ENCODE peak calls at places on chromosome 9, in four cellular contexts. One of them, this sample, is unnamed.

GRCh38 chr9:4886698-4887097 is 94.0 kb downstream of the RCL1 start:
- DNase-seq in HepG2: no peak
- DNase-seq in GM12878: peak; percentile 75
- DNase-seq in K562: no peak
- DNase-seq in this sample: no peak

GRCh38 chr9:89662718-89663246 is 58.0 kb downstream of the GADD45G start:
- DNase-seq in GM12878: no peak
- DNase-seq in K562: no peak
- DNase-seq in HepG2: no peak
- DNase-seq in this sample: no peak

GRCh38 chr9:6096821-6097220 is 81.4 kb upstream of the RANBP6 start:
- DNase-seq in K562: no peak
- DNase-seq in HepG2: no peak
- DNase-seq in GM12878: no peak
- DNase-seq in this sample: no peak

GRCh38 chr9:85610074-85610855 is 131.5 kb downstream of the AGTPBP1 start:
- DNase-seq in HepG2: peak; percentile 60
- DNase-seq in K562: peak; percentile 61
- DNase-seq in GM12878: peak; percentile 44
- DNase-seq in this sample: peak; percentile 12

GRCh38 chr9:4826417-4827166 is 33.8 kb downstream of the RCL1 start:
- DNase-seq in GM12878: no peak
- DNase-seq in K562: no peak
- DNase-seq in HepG2: no peak
- DNase-seq in this sample: no peak

GRCh38 chr9:97529363-97530076 is 28.1 kb downstream of the TMOD1 start:
- DNase-seq in HepG2: no peak
- DNase-seq in K562: no peak
- DNase-seq in GM12878: peak; percentile 78
- DNase-seq in this sample: no peak

GRCh38 chr9:132806723-132807421 is 71.2 kb downstream of the AK8 start:
- DNase-seq in HepG2: no peak
- DNase-seq in GM12878: no peak
- DNase-seq in K562: no peak
- DNase-seq in this sample: peak; percentile 75

GRCh38 chr9:84667571-84668203 is 1.8 kb upstream of the NTRK2 start:
- DNase-seq in K562: peak; percentile 6
- DNase-seq in GM12878: no peak
- DNase-seq in HepG2: no peak
- DNase-seq in this sample: peak; percentile 17

GRCh38 chr9:123586140-123586735 is 230.2 kb downstream of the CRB2 start:
- DNase-seq in HepG2: no peak
- DNase-seq in K562: no peak
- DNase-seq in GM12878: no peak
- DNase-seq in this sample: no peak

GRCh38 chr9:104780796-104781395 is 17.0 kb downstream of the NIPSNAP3B start:
- DNase-seq in K562: no peak
- DNase-seq in GM12878: no peak
- DNase-seq in HepG2: no peak
- DNase-seq in this sample: no peak

GRCh38 chr9:121670447-121670846 is 19.0 kb downstream of the DAB2IP start:
- DNase-seq in HepG2: no peak
- DNase-seq in K562: no peak
- DNase-seq in GM12878: no peak
- DNase-seq in this sample: no peak

GRCh38 chr9:115035872-115036612 is 81.9 kb downstream of the TNC start:
- DNase-seq in HepG2: no peak
- DNase-seq in K562: no peak
- DNase-seq in GM12878: peak; percentile 77
- DNase-seq in this sample: no peak

GRCh38 chr9:119639287-119639955 is 270.2 kb upstream of the BRINP1 start:
- DNase-seq in K562: no peak
- DNase-seq in GM12878: no peak
- DNase-seq in HepG2: no peak
- DNase-seq in this sample: no peak

GRCh38 chr9:75088646-75089368 is 493 bp downstream of the OSTF1 start:
- DNase-seq in HepG2: peak; percentile 55
- DNase-seq in GM12878: peak; percentile 36
- DNase-seq in K562: peak; percentile 33
- DNase-seq in this sample: peak; percentile 26

GRCh38 chr9:110125207-110125751 is 82.7 kb downstream of the C9orf152 start:
- DNase-seq in K562: no peak
- DNase-seq in GM12878: no peak
- DNase-seq in HepG2: peak; percentile 95
- DNase-seq in this sample: peak; percentile 81

GRCh38 chr9:20611751-20612287 is 10.5 kb downstream of the MLLT3 start:
- DNase-seq in K562: no peak
- DNase-seq in HepG2: peak; percentile 64
- DNase-seq in GM12878: no peak
- DNase-seq in this sample: no peak

GRCh38 chr9:87223397-87224246 is 274.0 kb upstream of the DAPK1 start:
- DNase-seq in HepG2: no peak
- DNase-seq in GM12878: no peak
- DNase-seq in K562: no peak
- DNase-seq in this sample: no peak

GRCh38 chr9:125852386-125852785 is 105.2 kb downstream of the PBX3 start:
- DNase-seq in HepG2: peak; percentile 26
- DNase-seq in GM12878: no peak
- DNase-seq in K562: no peak
- DNase-seq in this sample: no peak

GRCh38 chr9:82940386-82940785 is 122.6 kb downstream of the RASEF start:
- DNase-seq in K562: no peak
- DNase-seq in HepG2: no peak
- DNase-seq in GM12878: no peak
- DNase-seq in this sample: no peak

GRCh38 chr9:82938426-82938825 is 124.5 kb downstream of the RASEF start:
- DNase-seq in GM12878: no peak
- DNase-seq in K562: no peak
- DNase-seq in HepG2: no peak
- DNase-seq in this sample: no peak

GRCh38 chr9:82939451-82939850 is 123.5 kb downstream of the RASEF start:
- DNase-seq in K562: no peak
- DNase-seq in GM12878: no peak
- DNase-seq in HepG2: no peak
- DNase-seq in this sample: no peak

GRCh38 chr9:82930116-82930515 is 132.8 kb downstream of the RASEF start:
- DNase-seq in K562: no peak
- DNase-seq in HepG2: no peak
- DNase-seq in GM12878: no peak
- DNase-seq in this sample: no peak

DNA sequence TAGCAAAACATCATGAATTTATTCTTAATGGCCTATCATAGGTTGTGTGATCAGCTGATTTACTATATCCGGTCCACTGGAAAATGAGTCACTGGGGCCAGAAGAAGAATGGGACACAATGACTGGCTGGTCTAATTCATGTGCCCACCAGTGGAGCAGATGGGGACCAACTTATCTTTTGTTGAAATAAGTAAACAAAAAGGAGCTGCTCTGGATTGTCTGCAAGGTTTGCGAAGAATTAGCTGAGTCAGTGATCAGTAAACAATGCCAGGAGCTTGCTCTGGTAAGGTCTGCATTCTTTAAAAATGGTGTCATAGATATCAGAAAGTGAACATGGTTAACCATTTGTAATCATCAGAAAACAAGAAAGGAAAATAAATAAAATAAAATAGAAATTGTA is 128.0 kb downstream of the RASEF start:
- DNase-seq in K562: no peak
- DNase-seq in GM12878: no peak
- DNase-seq in HepG2: peak; percentile 83
- DNase-seq in this sample: no peak
- TF ChIP-seq CBFB in K562: no peak
- TF ChIP-seq CBFB in GM12878: no peak
- TF ChIP-seq CBFB in HepG2: no peak
- TF ChIP-seq CBFB in this sample: no peak

DNA sequence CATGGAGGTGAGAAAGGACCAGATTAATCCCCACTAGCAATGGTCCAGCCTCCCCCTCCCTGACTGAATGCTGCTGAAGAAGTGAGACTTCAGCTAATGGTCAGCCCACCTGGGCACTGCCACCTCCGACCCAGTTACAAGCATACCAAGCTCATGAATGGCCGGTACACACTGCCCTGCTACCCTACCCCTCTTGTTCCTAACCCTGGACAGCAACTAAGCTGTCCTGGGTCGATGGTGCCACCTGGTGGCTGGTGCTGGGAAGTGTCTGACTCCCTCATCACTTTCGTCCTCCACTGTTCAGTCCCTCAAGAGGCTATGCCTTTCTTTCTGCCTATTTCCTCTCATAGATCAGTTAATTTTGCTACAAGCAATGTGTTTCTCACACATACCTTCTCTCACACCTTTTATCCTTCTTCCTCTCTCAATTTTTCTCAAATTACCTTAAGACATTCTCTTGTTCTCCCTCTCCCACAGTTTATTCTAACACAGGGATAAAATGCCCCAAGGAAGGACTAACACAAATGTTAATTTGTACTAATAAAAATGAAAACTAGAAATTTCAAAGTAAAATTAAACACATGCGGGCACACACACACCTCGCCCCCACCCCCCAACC is 42.4 kb downstream of the PAX5 start:
- DNase-seq in HepG2: no peak
- DNase-seq in GM12878: no peak
- DNase-seq in K562: peak; percentile 57
- DNase-seq in this sample: peak; percentile 84
- TF ChIP-seq CTCF in HepG2: peak; percentile 74
- TF ChIP-seq CTCF in GM12878: peak; percentile 67
- TF ChIP-seq CTCF in K562: peak; percentile 74
- TF ChIP-seq CTCF in this sample: peak; percentile 87

DNA sequence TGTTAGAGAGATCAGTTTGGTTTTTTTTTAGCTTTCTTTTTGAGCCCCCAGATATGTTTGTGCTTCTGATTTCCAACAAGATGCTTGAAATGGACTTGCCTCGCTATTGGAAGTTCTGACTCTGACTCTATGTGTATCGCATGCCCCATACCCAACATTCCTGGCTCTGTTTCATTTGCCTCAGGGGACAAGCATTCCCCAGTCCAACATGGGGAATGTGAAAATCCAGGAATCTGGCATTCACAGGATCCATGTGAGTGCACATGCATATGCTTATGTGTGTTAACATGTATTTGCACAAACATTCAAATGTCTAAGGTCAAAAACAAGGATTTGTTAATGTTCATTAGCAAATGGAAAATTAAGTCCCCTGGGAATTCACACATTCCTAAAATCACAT is 233.9 kb downstream of the TLR4 start:
- DNase-seq in GM12878: no peak
- DNase-seq in HepG2: no peak
- DNase-seq in K562: no peak
- DNase-seq in this sample: no peak
- TF ChIP-seq CBFB in GM12878: no peak
- TF ChIP-seq CBFB in HepG2: no peak
- TF ChIP-seq CBFB in K562: no peak
- TF ChIP-seq CBFB in this sample: no peak

DNA sequence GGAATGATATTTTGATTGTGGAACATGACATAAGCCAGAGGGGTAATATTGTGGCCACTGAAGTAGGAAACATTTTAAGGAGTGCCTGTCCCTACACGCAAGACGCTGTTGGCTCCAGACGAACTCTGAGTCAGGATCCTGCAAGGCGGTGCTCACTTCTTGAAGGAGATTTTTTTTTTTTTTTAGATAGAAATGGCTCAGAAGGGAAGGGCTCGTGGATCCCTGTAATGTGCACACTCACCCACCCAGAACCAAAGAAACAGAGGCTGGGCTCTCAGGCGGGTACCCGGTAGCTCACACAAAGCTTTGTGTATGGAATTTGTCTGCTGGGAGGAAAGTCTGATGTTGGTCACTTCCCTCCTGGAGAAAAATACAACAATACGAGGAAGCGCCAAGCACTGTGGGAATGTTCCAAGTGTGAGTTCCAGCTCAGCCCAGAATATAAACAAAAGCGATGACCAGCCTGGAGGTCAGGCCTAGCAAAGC is 25.7 kb downstream of the RAPGEF1 start:
- DNase-seq in K562: no peak
- DNase-seq in HepG2: no peak
- DNase-seq in GM12878: no peak
- DNase-seq in this sample: no peak
- TF ChIP-seq CTCF in K562: no peak
- TF ChIP-seq CTCF in HepG2: no peak
- TF ChIP-seq CTCF in GM12878: no peak
- TF ChIP-seq CTCF in this sample: no peak

DNA sequence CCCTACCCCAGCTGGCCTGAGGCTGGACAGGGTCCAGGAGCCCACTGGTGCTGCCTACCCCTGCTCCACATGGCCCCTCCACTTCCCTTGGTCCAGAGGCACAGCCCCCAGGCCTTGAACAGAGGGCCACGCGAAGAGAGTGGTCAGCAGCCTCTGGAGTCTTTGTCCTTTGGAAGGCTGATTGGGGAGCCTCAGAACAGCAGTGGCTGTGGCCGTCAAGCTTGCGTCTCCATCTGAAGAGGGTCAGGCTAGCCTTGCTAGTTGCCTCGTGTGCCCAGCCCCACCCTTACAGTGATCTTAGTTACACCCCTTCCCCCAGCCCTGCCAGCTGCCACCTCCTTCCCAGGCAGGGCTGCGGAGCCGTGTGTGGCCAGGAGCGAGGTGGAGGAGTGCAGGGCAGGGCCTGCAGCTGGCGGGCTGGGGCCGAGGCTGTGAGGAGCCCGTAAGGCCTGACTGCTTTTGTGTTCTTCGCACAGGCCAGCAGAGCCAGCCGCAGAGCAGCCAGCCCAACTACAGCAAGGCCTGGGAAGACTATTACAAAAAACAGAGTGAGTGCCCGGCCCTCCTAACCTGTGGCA is 30.1 kb upstream of the PRDM12 start:
- DNase-seq in HepG2: no peak
- DNase-seq in K562: no peak
- DNase-seq in GM12878: no peak
- DNase-seq in this sample: no peak
- TF ChIP-seq CBFB in HepG2: no peak
- TF ChIP-seq CBFB in K562: no peak
- TF ChIP-seq CBFB in GM12878: no peak
- TF ChIP-seq CBFB in this sample: no peak

DNA sequence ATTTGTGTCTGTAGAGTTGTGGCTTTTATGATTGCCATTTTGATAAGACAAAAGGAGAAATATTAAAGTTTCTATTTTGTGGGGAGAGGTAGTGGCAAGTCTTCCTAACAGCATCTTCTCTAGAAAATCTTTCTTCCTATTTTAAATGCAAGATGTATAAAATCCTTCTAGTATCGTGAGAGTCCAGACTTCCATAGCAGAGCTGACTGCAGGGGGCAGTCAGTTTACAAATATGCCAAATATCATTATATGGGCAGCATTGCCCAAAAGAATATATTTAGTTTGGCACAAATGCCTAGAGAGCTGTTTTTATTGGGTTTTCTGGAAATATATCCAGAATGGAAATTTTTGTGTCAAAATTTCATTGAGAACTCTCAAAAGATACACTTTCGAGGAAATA is 82.1 kb upstream of the ALDH1A1 start:
- DNase-seq in K562: no peak
- DNase-seq in GM12878: no peak
- DNase-seq in HepG2: no peak
- DNase-seq in this sample: no peak
- TF ChIP-seq CTCF in K562: no peak
- TF ChIP-seq CTCF in GM12878: no peak
- TF ChIP-seq CTCF in HepG2: no peak
- TF ChIP-seq CTCF in this sample: no peak